ENCODE peak calls at places on chromosomes 1 and 21, in ten cellular contexts. One of them, this sample, is unnamed. For H3K9me3, the result is how much of the 10 kb centered on the place peaks cover.

GRCh38 chr1:98458514-98459259 is 202.8 kb upstream of the SNX7 start:
- DNase-seq in ovary: no peak
- DNase-seq in CD8-positive, alpha-beta T cell: no peak
- DNase-seq in thoracic aorta: no peak
- DNase-seq in PC-3: no peak
- DNase-seq in heart right ventricle: no peak
- DNase-seq in MM.1S: no peak
- DNase-seq in A549: no peak
- DNase-seq in transverse colon: no peak
- DNase-seq in left ventricle myocardium inferior: no peak
- DNase-seq in this sample: no peak

GRCh38 chr1:237864338-237865244 is 26.1 kb downstream of the ZP4 start:
- DNase-seq in ovary: peak
- DNase-seq in CD8-positive, alpha-beta T cell: no peak
- DNase-seq in thoracic aorta: peak
- DNase-seq in PC-3: peak
- DNase-seq in heart right ventricle: peak
- DNase-seq in MM.1S: peak
- DNase-seq in A549: peak
- DNase-seq in transverse colon: peak
- DNase-seq in left ventricle myocardium inferior: peak
- DNase-seq in this sample: no peak

GRCh38 chr1:151128800-151129199 is 17.6 kb downstream of the SEMA6C start:
- DNase-seq in ovary: no peak
- DNase-seq in CD8-positive, alpha-beta T cell: no peak
- DNase-seq in thoracic aorta: no peak
- DNase-seq in PC-3: no peak
- DNase-seq in heart right ventricle: no peak
- DNase-seq in MM.1S: no peak
- DNase-seq in A549: no peak
- DNase-seq in transverse colon: no peak
- DNase-seq in left ventricle myocardium inferior: no peak
- DNase-seq in this sample: no peak

GRCh38 chr1:193807208-193807607 is 620.8 kb upstream of the B3GALT2 start:
- DNase-seq in ovary: no peak
- DNase-seq in CD8-positive, alpha-beta T cell: no peak
- DNase-seq in thoracic aorta: no peak
- DNase-seq in PC-3: no peak
- DNase-seq in heart right ventricle: no peak
- DNase-seq in MM.1S: no peak
- DNase-seq in A549: no peak
- DNase-seq in transverse colon: no peak
- DNase-seq in left ventricle myocardium inferior: no peak
- DNase-seq in this sample: no peak

GRCh38 chr1:167165219-167165618 is 55.5 kb upstream of the POU2F1 start:
- DNase-seq in ovary: no peak
- DNase-seq in CD8-positive, alpha-beta T cell: no peak
- DNase-seq in thoracic aorta: no peak
- DNase-seq in PC-3: no peak
- DNase-seq in heart right ventricle: no peak
- DNase-seq in MM.1S: no peak
- DNase-seq in A549: no peak
- DNase-seq in transverse colon: no peak
- DNase-seq in left ventricle myocardium inferior: no peak
- DNase-seq in this sample: no peak

GRCh38 chr21:32425628-32426027 is 13.1 kb downstream of the EVA1C start:
- DNase-seq in ovary: no peak
- DNase-seq in CD8-positive, alpha-beta T cell: no peak
- DNase-seq in thoracic aorta: no peak
- DNase-seq in PC-3: no peak
- DNase-seq in heart right ventricle: no peak
- DNase-seq in MM.1S: no peak
- DNase-seq in A549: no peak
- DNase-seq in transverse colon: no peak
- DNase-seq in left ventricle myocardium inferior: no peak
- DNase-seq in this sample: no peak

GRCh38 chr1:71086331-71086730 is 5.5 kb upstream of the ZRANB2 start:
- DNase-seq in ovary: no peak
- DNase-seq in CD8-positive, alpha-beta T cell: no peak
- DNase-seq in thoracic aorta: no peak
- DNase-seq in PC-3: peak
- DNase-seq in heart right ventricle: no peak
- DNase-seq in MM.1S: no peak
- DNase-seq in A549: no peak
- DNase-seq in transverse colon: no peak
- DNase-seq in left ventricle myocardium inferior: no peak
- DNase-seq in this sample: no peak

GRCh38 chr1:209564904-209565303 is 18.6 kb upstream of the CAMK1G start:
- DNase-seq in ovary: no peak
- DNase-seq in CD8-positive, alpha-beta T cell: no peak
- DNase-seq in thoracic aorta: no peak
- DNase-seq in PC-3: no peak
- DNase-seq in heart right ventricle: no peak
- DNase-seq in MM.1S: no peak
- DNase-seq in A549: no peak
- DNase-seq in transverse colon: no peak
- DNase-seq in left ventricle myocardium inferior: no peak
- DNase-seq in this sample: no peak

GRCh38 chr1:11671544-11672286 is 7.7 kb downstream of the FBXO6 start:
- DNase-seq in ovary: no peak
- DNase-seq in CD8-positive, alpha-beta T cell: no peak
- DNase-seq in thoracic aorta: no peak
- DNase-seq in PC-3: no peak
- DNase-seq in heart right ventricle: no peak
- DNase-seq in MM.1S: no peak
- DNase-seq in A549: no peak
- DNase-seq in transverse colon: no peak
- DNase-seq in left ventricle myocardium inferior: no peak
- DNase-seq in this sample: no peak

GRCh38 chr1:109501644-109502367 is 7.7 kb downstream of the AMIGO1 start:
- DNase-seq in ovary: no peak
- DNase-seq in CD8-positive, alpha-beta T cell: peak
- DNase-seq in thoracic aorta: no peak
- DNase-seq in PC-3: no peak
- DNase-seq in heart right ventricle: no peak
- DNase-seq in MM.1S: no peak
- DNase-seq in A549: no peak
- DNase-seq in transverse colon: no peak
- DNase-seq in left ventricle myocardium inferior: no peak
- DNase-seq in this sample: no peak

GRCh38 chr1:224623310-224623714 is 7.2 kb downstream of the CNIH3 start:
- DNase-seq in ovary: no peak
- DNase-seq in CD8-positive, alpha-beta T cell: no peak
- DNase-seq in thoracic aorta: no peak
- DNase-seq in PC-3: peak
- DNase-seq in heart right ventricle: no peak
- DNase-seq in MM.1S: no peak
- DNase-seq in A549: no peak
- DNase-seq in transverse colon: no peak
- DNase-seq in left ventricle myocardium inferior: no peak
- DNase-seq in this sample: no peak

GRCh38 chr1:203137324-203137723 is 9.8 kb downstream of the ADORA1 start:
- DNase-seq in ovary: no peak
- DNase-seq in CD8-positive, alpha-beta T cell: no peak
- DNase-seq in thoracic aorta: no peak
- DNase-seq in PC-3: no peak
- DNase-seq in heart right ventricle: no peak
- DNase-seq in MM.1S: no peak
- DNase-seq in A549: no peak
- DNase-seq in transverse colon: no peak
- DNase-seq in left ventricle myocardium inferior: no peak
- DNase-seq in this sample: no peak

GRCh38 chr1:207755846-207756692 is 4.2 kb downstream of the CD46 start:
- DNase-seq in ovary: no peak
- DNase-seq in CD8-positive, alpha-beta T cell: no peak
- DNase-seq in thoracic aorta: no peak
- DNase-seq in PC-3: peak
- DNase-seq in heart right ventricle: no peak
- DNase-seq in MM.1S: no peak
- DNase-seq in A549: no peak
- DNase-seq in transverse colon: no peak
- DNase-seq in left ventricle myocardium inferior: no peak
- DNase-seq in this sample: no peak

GRCh38 chr1:8670371-8670818 is 147.0 kb downstream of the RERE start:
- DNase-seq in ovary: no peak
- DNase-seq in CD8-positive, alpha-beta T cell: no peak
- DNase-seq in thoracic aorta: no peak
- DNase-seq in PC-3: no peak
- DNase-seq in heart right ventricle: no peak
- DNase-seq in MM.1S: no peak
- DNase-seq in A549: no peak
- DNase-seq in transverse colon: no peak
- DNase-seq in left ventricle myocardium inferior: no peak
- DNase-seq in this sample: no peak

GRCh38 chr1:60279798-60280197 is 206.2 kb upstream of the C1orf87 start:
- DNase-seq in ovary: no peak
- DNase-seq in CD8-positive, alpha-beta T cell: no peak
- DNase-seq in thoracic aorta: no peak
- DNase-seq in PC-3: peak
- DNase-seq in heart right ventricle: no peak
- DNase-seq in MM.1S: no peak
- DNase-seq in A549: no peak
- DNase-seq in transverse colon: no peak
- DNase-seq in left ventricle myocardium inferior: no peak
- DNase-seq in this sample: no peak

GRCh38 chr1:208531003-208531750 is 287.0 kb upstream of the PLXNA2 start:
- DNase-seq in ovary: no peak
- DNase-seq in CD8-positive, alpha-beta T cell: no peak
- DNase-seq in thoracic aorta: no peak
- DNase-seq in PC-3: no peak
- DNase-seq in heart right ventricle: peak
- DNase-seq in MM.1S: no peak
- DNase-seq in A549: no peak
- DNase-seq in transverse colon: peak
- DNase-seq in left ventricle myocardium inferior: no peak
- DNase-seq in this sample: no peak

DNA sequence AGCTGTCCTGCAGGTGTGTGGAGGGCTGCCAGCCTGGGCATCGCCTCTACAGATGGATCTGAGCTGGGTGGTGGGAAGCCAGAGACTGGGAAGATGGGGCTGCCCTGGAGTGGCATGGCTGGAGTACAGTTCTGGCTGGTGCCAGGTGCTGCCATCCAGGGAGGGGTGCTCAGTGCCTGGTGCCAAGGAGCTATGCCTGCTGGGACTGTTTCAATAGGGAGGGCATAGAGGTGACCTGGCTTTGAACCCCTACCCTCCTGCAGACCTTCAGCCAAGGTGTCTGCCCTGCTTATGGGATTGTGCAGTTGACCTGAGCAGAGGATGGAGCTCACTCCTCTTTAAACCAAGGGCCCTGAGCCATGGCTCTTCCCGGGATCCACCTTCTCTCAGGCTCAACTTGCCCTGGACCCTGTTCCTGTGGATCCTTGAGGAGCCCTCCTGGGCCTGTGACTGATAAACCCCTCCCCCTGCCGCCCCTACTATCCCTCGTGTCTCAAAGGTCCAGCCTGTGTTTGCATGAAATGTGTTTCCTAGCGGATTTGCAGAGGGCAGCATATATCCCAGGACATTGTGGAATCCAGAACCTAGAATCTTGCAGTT is 48.7 kb downstream of the PTPRU start:
- DNase-seq in ovary: no peak
- DNase-seq in CD8-positive, alpha-beta T cell: no peak
- DNase-seq in thoracic aorta: no peak
- DNase-seq in PC-3: no peak
- DNase-seq in heart right ventricle: no peak
- DNase-seq in MM.1S: no peak
- DNase-seq in A549: no peak
- DNase-seq in transverse colon: no peak
- DNase-seq in left ventricle myocardium inferior: no peak
- DNase-seq in this sample: no peak
- H3K4me3 ChIP-seq in ovary: no peak
- H3K4me3 ChIP-seq in CD8-positive, alpha-beta T cell: no peak
- H3K4me3 ChIP-seq in thoracic aorta: no peak
- H3K4me3 ChIP-seq in PC-3: no peak
- H3K4me3 ChIP-seq in heart right ventricle: no peak
- H3K4me3 ChIP-seq in MM.1S: no peak
- H3K4me3 ChIP-seq in A549: no peak
- H3K4me3 ChIP-seq in transverse colon: no peak
- H3K4me3 ChIP-seq in left ventricle myocardium inferior: no peak
- H3K4me3 ChIP-seq in this sample: no peak

DNA sequence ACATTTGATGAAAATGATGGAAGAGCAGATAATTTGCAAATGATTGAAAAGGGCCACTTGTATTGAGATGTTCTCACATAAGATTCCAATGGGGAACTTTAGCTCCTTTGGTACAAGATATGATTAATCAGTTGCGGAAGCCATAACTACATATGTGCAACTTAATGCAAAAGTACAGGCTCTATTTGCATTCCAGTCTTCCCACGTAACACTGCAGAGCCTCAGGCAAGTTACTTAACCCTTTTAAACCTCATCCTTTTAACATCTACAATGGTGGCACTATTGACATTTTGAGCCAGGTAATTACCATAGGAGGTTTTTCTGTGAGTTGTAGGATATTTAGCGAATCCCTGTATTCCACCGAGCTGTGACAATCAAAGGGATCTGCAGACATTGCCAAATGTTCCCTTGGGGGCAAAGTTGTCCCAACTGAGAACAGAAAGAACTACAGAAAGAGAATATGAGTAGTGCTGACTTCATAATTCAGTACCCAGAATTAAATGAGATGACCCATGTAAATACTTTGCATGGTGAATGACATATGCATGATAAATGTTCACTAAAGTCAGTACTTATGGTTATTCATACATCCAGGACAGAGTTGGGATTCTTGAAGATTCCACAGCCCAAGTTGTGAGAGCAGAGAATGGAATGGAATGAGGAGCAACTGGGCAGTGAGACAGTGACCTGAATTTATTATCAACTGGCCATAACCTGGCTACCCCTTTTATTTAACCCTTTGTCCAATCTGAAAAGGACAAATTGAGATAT is 62.6 kb downstream of the SPAG17 start:
- DNase-seq in ovary: no peak
- DNase-seq in CD8-positive, alpha-beta T cell: no peak
- DNase-seq in thoracic aorta: no peak
- DNase-seq in PC-3: peak
- DNase-seq in heart right ventricle: no peak
- DNase-seq in MM.1S: no peak
- DNase-seq in A549: no peak
- DNase-seq in transverse colon: no peak
- DNase-seq in left ventricle myocardium inferior: no peak
- DNase-seq in this sample: no peak
- H3K9me3 ChIP-seq in ovary: under half
- H3K9me3 ChIP-seq in CD8-positive, alpha-beta T cell: under half
- H3K9me3 ChIP-seq in thoracic aorta: under half
- H3K9me3 ChIP-seq in PC-3: under half
- H3K9me3 ChIP-seq in heart right ventricle: under half
- H3K9me3 ChIP-seq in MM.1S: under half
- H3K9me3 ChIP-seq in A549: under half
- H3K9me3 ChIP-seq in transverse colon: under half
- H3K9me3 ChIP-seq in left ventricle myocardium inferior: under half
- H3K9me3 ChIP-seq in this sample: under half

GRCh38 chr1:162248854-162249535 is 127.7 kb downstream of the SPATA46 start:
- DNase-seq in ovary: no peak
- DNase-seq in CD8-positive, alpha-beta T cell: no peak
- DNase-seq in thoracic aorta: no peak
- DNase-seq in PC-3: no peak
- DNase-seq in heart right ventricle: no peak
- DNase-seq in MM.1S: no peak
- DNase-seq in A549: no peak
- DNase-seq in transverse colon: no peak
- DNase-seq in left ventricle myocardium inferior: no peak
- DNase-seq in this sample: no peak
- H3K4me3 ChIP-seq in ovary: no peak
- H3K4me3 ChIP-seq in CD8-positive, alpha-beta T cell: no peak
- H3K4me3 ChIP-seq in thoracic aorta: no peak
- H3K4me3 ChIP-seq in PC-3: no peak
- H3K4me3 ChIP-seq in heart right ventricle: no peak
- H3K4me3 ChIP-seq in MM.1S: no peak
- H3K4me3 ChIP-seq in A549: no peak
- H3K4me3 ChIP-seq in transverse colon: no peak
- H3K4me3 ChIP-seq in left ventricle myocardium inferior: no peak
- H3K4me3 ChIP-seq in this sample: no peak

GRCh38 chr1:69073176-69073575 is 494.5 kb upstream of the LRRC7 start:
- DNase-seq in ovary: no peak
- DNase-seq in CD8-positive, alpha-beta T cell: no peak
- DNase-seq in thoracic aorta: no peak
- DNase-seq in PC-3: no peak
- DNase-seq in heart right ventricle: no peak
- DNase-seq in MM.1S: no peak
- DNase-seq in A549: no peak
- DNase-seq in transverse colon: no peak
- DNase-seq in left ventricle myocardium inferior: no peak
- DNase-seq in this sample: no peak
- H3K9me3 ChIP-seq in ovary: under half
- H3K9me3 ChIP-seq in CD8-positive, alpha-beta T cell: under half
- H3K9me3 ChIP-seq in thoracic aorta: under half
- H3K9me3 ChIP-seq in PC-3: under half
- H3K9me3 ChIP-seq in heart right ventricle: under half
- H3K9me3 ChIP-seq in MM.1S: under half
- H3K9me3 ChIP-seq in A549: under half
- H3K9me3 ChIP-seq in transverse colon: under half
- H3K9me3 ChIP-seq in left ventricle myocardium inferior: under half
- H3K9me3 ChIP-seq in this sample: under half